ENCODE peak calls at places on chromosomes 5 and 9, in ten cellular contexts. J is K562; Q is CD8-positive, alpha-beta memory T cell; M is spleen; P is NCI-H524 treated with DMSO at 0.1 percent for 48 hours; E is bronchial epithelial cell; Y is GM12865; W is posterior cingulate gyrus; S is NCI-H510A treated with DMSO at 0.1 percent for 48 hours; K is amniotic stem cell. A is an unnamed sample.

GRCh38 chr9:115730396-115730795 is 423.2 kb upstream of the PAPPA start:
- DNase-seq in Q (no peak), Y (no peak), E (no peak), K (no peak), S (no peak), W (no peak), J (no peak), P (no peak), M (no peak), A (no peak)

GRCh38 chr5:181076920-181077319 is 36.9 kb downstream of the BTNL9 start:
- DNase-seq in M (no peak), W (no peak), Q (no peak), P (no peak), Y (no peak), K (no peak), E (no peak), J (no peak), S (no peak), A (no peak)

GRCh38 chr9:72185561-72185960 is 36.3 kb downstream of the GDA start:
- DNase-seq in K (no peak), S (peak; percentile 54), J (no peak), Y (no peak), E (peak; percentile 40), M (no peak), P (peak; percentile 15), Q (no peak), W (no peak), A (peak; percentile 64)

GRCh38 chr5:41048986-41049385 is 22.2 kb downstream of the MROH2B start:
- DNase-seq in P (no peak), Q (no peak), S (no peak), M (no peak), Y (peak; percentile 4), W (no peak), E (no peak), K (no peak), J (no peak), A (no peak)

GRCh38 chr5:181152406-181152805 is 5.0 kb downstream of the OR2V2 start:
- DNase-seq in W (no peak), Q (no peak), M (no peak), K (no peak), P (no peak), E (no peak), S (no peak), J (no peak), Y (no peak), A (no peak)

GRCh38 chr9:119252671-119253299 is 116.5 kb downstream of the BRINP1 start:
- DNase-seq in W (no peak), K (no peak), E (no peak), P (no peak), J (no peak), M (no peak), S (no peak), Y (no peak), Q (no peak), A (no peak)

GRCh38 chr9:97398999-97399758 is 12.7 kb upstream of the TDRD7 start:
- DNase-seq in W (peak; percentile 62), M (peak; percentile 92), E (peak; percentile 89), Y (peak; percentile 88), P (peak; percentile 6), K (no peak), J (peak; percentile 74), S (peak; percentile 58), Q (peak; percentile 53), A (no peak)

GRCh38 chr5:72531496-72532190 is 24.4 kb upstream of the ZNF366 start:
- DNase-seq in S (no peak), Y (no peak), J (no peak), K (no peak), M (no peak), Q (no peak), P (no peak), E (no peak), W (no peak), A (no peak)

GRCh38 chr9:123282343-123283047 is 14.1 kb upstream of the STRBP start:
- DNase-seq in K (no peak), S (no peak), E (peak; percentile 44), W (no peak), M (no peak), J (no peak), P (no peak), Y (no peak), Q (no peak), A (no peak)

GRCh38 chr5:66945389-66946349 is 250.9 kb downstream of the CD180 start:
- DNase-seq in M (no peak), K (no peak), P (no peak), E (no peak), Q (no peak), J (no peak), W (no peak), Y (peak; percentile 28), S (no peak), A (no peak)

GRCh38 chr9:19748278-19749126 is 40.3 kb downstream of the SLC24A2 start:
- DNase-seq in M (no peak), E (peak; percentile 85), P (no peak), J (peak; percentile 61), Q (no peak), Y (no peak), K (no peak), W (no peak), S (no peak), A (no peak)

GRCh38 chr5:6595405-6595804 is 37.4 kb downstream of the NSUN2 start:
- DNase-seq in E (no peak), Y (no peak), P (no peak), J (no peak), K (no peak), S (no peak), W (no peak), M (no peak), Q (no peak), A (no peak)

GRCh38 chr5:74587300-74587699 is 53.2 kb downstream of the ENC1 start:
- DNase-seq in M (no peak), Q (no peak), W (no peak), S (no peak), K (no peak), P (no peak), E (no peak), J (no peak), Y (no peak), A (no peak)

GRCh38 chr9:115198018-115198417 is 80.1 kb upstream of the TNC start:
- DNase-seq in J (no peak), M (no peak), S (no peak), Y (no peak), K (peak; percentile 22), P (no peak), E (peak; percentile 76), W (no peak), Q (no peak), A (no peak)

GRCh38 chr5:57468481-57469165 is 14.0 kb downstream of the ACTBL2 start:
- DNase-seq in J (no peak), Q (no peak), P (no peak), M (no peak), W (no peak), K (no peak), E (peak; percentile 79), Y (no peak), S (no peak), A (no peak)

GRCh38 chr9:121784706-121785426 is 133.4 kb downstream of the DAB2IP start:
- DNase-seq in J (no peak), S (no peak), W (no peak), Q (no peak), P (no peak), K (no peak), M (peak; percentile 68), Y (no peak), E (no peak), A (no peak)

GRCh38 chr9:88777498-88778312 is 213.6 kb upstream of the S1PR3 start:
- DNase-seq in Q (no peak), M (peak; percentile 81), P (no peak), K (no peak), Y (peak; percentile 19), W (no peak), J (no peak), E (no peak), S (no peak), A (no peak)

GRCh38 chr9:72383978-72384709 is 19.1 kb upstream of the ZFAND5 start:
- DNase-seq in M (no peak), J (no peak), Q (no peak), W (no peak), K (peak; percentile 76), Y (no peak), E (peak; percentile 62), S (no peak), P (no peak), A (no peak)

GRCh38 chr5:5350101-5350500 is 72.4 kb upstream of the ICE1 start:
- DNase-seq in W (no peak), E (no peak), P (no peak), Y (no peak), M (no peak), S (no peak), Q (no peak), K (no peak), J (peak; percentile 63), A (no peak)

GRCh38 chr5:135028791-135029467 is 5.1 kb downstream of the PITX1 start:
- DNase-seq in J (no peak), Y (no peak), E (no peak), S (no peak), K (no peak), M (no peak), W (no peak), Q (no peak), P (no peak), A (no peak)

GRCh38 chr9:13863112-13863511 is 450.8 kb downstream of the NFIB start:
- DNase-seq in P (no peak), S (no peak), M (no peak), Q (no peak), J (no peak), Y (no peak), E (no peak), K (no peak), W (peak; percentile 44), A (no peak)

GRCh38 chr5:173573126-173573960 is 43.1 kb downstream of the BOD1 start:
- DNase-seq in W (peak; percentile 85), S (peak; percentile 43), Y (peak; percentile 60), P (no peak), E (peak; percentile 20), K (no peak), Q (peak; percentile 39), J (peak; percentile 71), M (peak; percentile 93), A (no peak)

GRCh38 chr5:117318528-117318927 is 743.9 kb upstream of the SEMA6A start:
- DNase-seq in Y (peak; percentile 4), Q (no peak), E (peak; percentile 7), K (no peak), M (peak; percentile 9), S (no peak), P (no peak), W (no peak), J (no peak), A (no peak)

GRCh38 chr5:157908459-157908858 is 49.5 kb upstream of the CLINT1 start:
- DNase-seq in Q (no peak), S (no peak), E (no peak), M (no peak), J (no peak), K (no peak), Y (no peak), W (no peak), P (no peak), A (no peak)

GRCh38 chr9:129137292-129138143 is 26.3 kb downstream of the PTPA start:
- DNase-seq in P (no peak), E (no peak), K (no peak), M (no peak), Y (no peak), S (no peak), W (no peak), J (no peak), Q (no peak), A (no peak)

GRCh38 chr9:93064392-93065124 is 6.1 kb downstream of the SUSD3 start:
- DNase-seq in W (no peak), K (no peak), Q (peak; percentile 90), M (peak; percentile 95), S (peak; percentile 64), Y (peak; percentile 97), E (no peak), J (peak; percentile 69), P (peak; percentile 29), A (peak; percentile 35)

GRCh38 chr5:5017827-5018559 is 122.1 kb upstream of the ADAMTS16 start:
- DNase-seq in Y (peak; percentile 36), Q (no peak), W (no peak), M (no peak), J (no peak), E (no peak), S (no peak), P (no peak), K (no peak), A (no peak)

GRCh38 chr5:168023190-168023589 is 268.3 kb upstream of the WWC1 start:
- DNase-seq in S (no peak), P (no peak), J (no peak), W (peak; percentile 58), K (no peak), Q (no peak), M (no peak), E (no peak), Y (no peak), A (no peak)

A was measured in NCI-H2171.